ENCODE peak calls at places on chromosome 21, in nine cellular contexts. F is lower lobe of right lung, S is psoas muscle, T is NCI-H2081, Z is substantia nigra, O is transverse colon, A is HT-29, M is kidney glomerular epithelial cell, N is AG09309. D is an unnamed sample.

GRCh38 chr21:41894922-41895557 is 15.9 kb upstream of the PRDM15 start:
- DNase-seq in F (no peak), S (no peak), T (no peak), Z (no peak), O (no peak), A (no peak), M (peak; percentile 43), N (no peak), D (no peak)

GRCh38 chr21:26743524-26743923 is 101.7 kb downstream of the ADAMTS1 start:
- DNase-seq in F (no peak), S (no peak), T (no peak), Z (no peak), O (no peak), A (no peak), M (no peak), N (no peak), D (no peak)

GRCh38 chr21:38380391-38381137 is 117.7 kb downstream of the ERG start:
- DNase-seq in F (no peak), S (no peak), T (no peak), Z (no peak), O (no peak), A (peak; percentile 8), M (peak; percentile 1), N (no peak), D (no peak)

GRCh38 chr21:45073301-45074047 is 906 bp upstream of the ADARB1 start:
- DNase-seq in F (no peak), S (peak; percentile 63), T (no peak), Z (no peak), O (peak; percentile 24), A (peak; percentile 63), M (no peak), N (no peak), D (peak; percentile 54)

GRCh38 chr21:15063081-15063820 is 1.5 kb downstream of the NRIP1 start:
- DNase-seq in F (no peak), S (no peak), T (peak; percentile 15), Z (no peak), O (no peak), A (peak; percentile 48), M (peak; percentile 63), N (no peak), D (no peak)

GRCh38 chr21:46119565-46120271 is 21.8 kb downstream of the COL6A2 start:
- DNase-seq in F (peak; percentile 34), S (peak; percentile 40), T (no peak), Z (no peak), O (peak; percentile 4), A (no peak), M (no peak), N (no peak), D (peak; percentile 1)

GRCh38 chr21:43207868-43208267 is 39.1 kb downstream of the CRYAA start:
- DNase-seq in F (no peak), S (peak; percentile 22), T (no peak), Z (no peak), O (no peak), A (no peak), M (no peak), N (no peak), D (peak; percentile 8)

GRCh38 chr21:19695796-19696195 is 1292.2 kb upstream of the TMPRSS15 start:
- DNase-seq in F (no peak), S (no peak), T (no peak), Z (no peak), O (no peak), A (no peak), M (no peak), N (no peak), D (no peak)

GRCh38 chr21:44962481-44962966 is 22.7 kb downstream of the SLX9 start:
- DNase-seq in F (peak; percentile 50), S (peak; percentile 36), T (no peak), Z (no peak), O (no peak), A (no peak), M (peak; percentile 96), N (peak; percentile 98), D (no peak)

GRCh38 chr21:24759348-24760118 is 847.7 kb downstream of the MRPL39 start:
- DNase-seq in F (no peak), S (no peak), T (peak; percentile 34), Z (no peak), O (no peak), A (no peak), M (no peak), N (no peak), D (no peak)

GRCh38 chr21:41768371-41769042 is 1.7 kb upstream of the RIPK4 start:
- DNase-seq in F (peak; percentile 51), S (no peak), T (peak; percentile 24), Z (no peak), O (peak; percentile 84), A (peak; percentile 80), M (peak; percentile 78), N (peak; percentile 68), D (peak; percentile 88)

GRCh38 chr21:16554522-16554921 is 824.7 kb downstream of the USP25 start:
- DNase-seq in F (no peak), S (no peak), T (no peak), Z (no peak), O (no peak), A (no peak), M (no peak), N (no peak), D (no peak)

GRCh38 chr21:43767498-43767979 is 8.6 kb downstream of the CSTB start:
- DNase-seq in F (no peak), S (no peak), T (no peak), Z (no peak), O (no peak), A (peak; percentile 24), M (no peak), N (no peak), D (no peak)

GRCh38 chr21:34582506-34583150 is 32.3 kb downstream of the RCAN1 start:
- DNase-seq in F (no peak), S (no peak), T (no peak), Z (no peak), O (no peak), A (peak; percentile 41), M (peak; percentile 30), N (no peak), D (no peak)

GRCh38 chr21:16072692-16073091 is 342.9 kb downstream of the USP25 start:
- DNase-seq in F (no peak), S (no peak), T (no peak), Z (no peak), O (no peak), A (no peak), M (no peak), N (peak; percentile 80), D (no peak)

GRCh38 chr21:16117851-16118592 is 388.2 kb downstream of the USP25 start:
- DNase-seq in F (no peak), S (no peak), T (no peak), Z (no peak), O (no peak), A (no peak), M (peak; percentile 15), N (peak; percentile 88), D (no peak)